ENCODE peak calls at places on chromosomes 1 and 21, in nine cellular contexts. X is upper lobe of left lung, I is HCT116, C is H1, K is spleen, F is endothelial cell of umbilical vein, V is stomach, N is sigmoid colon, W is breast epithelium. Y is an unnamed sample. For H3K36me3, the result is how much of the 10 kb centered on the place peaks cover.

GRCh38 chr1:218298398-218298797 is 13.3 kb downstream of the RRP15 start:
- DNase-seq in I (no peak), N (no peak), F (peak), C (no peak), W (no peak), K (no peak), V (no peak), X (no peak), Y (no peak)

GRCh38 chr1:51627672-51628071 is 10.8 kb downstream of the OSBPL9 start:
- DNase-seq in K (no peak), F (peak), N (no peak), W (no peak), I (no peak), V (no peak), C (no peak), X (no peak), Y (no peak)

GRCh38 chr1:67685558-67686271 is 714 bp downstream of the GADD45A start:
- DNase-seq in C (no peak), X (peak), F (peak), I (no peak), N (peak), V (peak), K (peak), W (peak), Y (peak)

GRCh38 chr1:59976194-59977074 is 49.9 kb upstream of the CYP2J2 start:
- DNase-seq in N (peak), F (peak), V (peak), I (peak), X (peak), K (peak), W (peak), C (no peak), Y (peak)

GRCh38 chr1:3777647-3778589 is 5.4 kb downstream of the SMIM1 start:
- DNase-seq in W (no peak), I (no peak), F (no peak), K (peak), C (no peak), X (no peak), V (no peak), N (no peak), Y (no peak)

GRCh38 chr1:4617506-4617905 is 36.9 kb upstream of the AJAP1 start:
- DNase-seq in V (no peak), I (no peak), F (no peak), C (no peak), W (no peak), K (peak), X (no peak), N (no peak), Y (no peak)

GRCh38 chr1:50393522-50394120 is 29.6 kb downstream of the DMRTA2 start:
- DNase-seq in I (no peak), N (no peak), X (no peak), F (no peak), V (no peak), K (no peak), C (no peak), W (no peak), Y (no peak)

GRCh38 chr1:60213253-60213652 is 139.7 kb upstream of the C1orf87 start:
- DNase-seq in W (no peak), F (no peak), K (no peak), I (no peak), N (no peak), V (no peak), C (no peak), X (no peak), Y (no peak)

GRCh38 chr21:18275740-18276139 is 31.1 kb downstream of the CHODL start:
- DNase-seq in K (no peak), V (no peak), X (no peak), C (no peak), W (no peak), I (no peak), F (no peak), N (no peak), Y (no peak)

GRCh38 chr1:104921552-104921951 is 1171.9 kb downstream of the AMY1C start:
- DNase-seq in N (no peak), K (no peak), V (no peak), W (no peak), X (no peak), C (no peak), F (no peak), I (no peak), Y (no peak)

GRCh38 chr1:90840323-90840722 is 123.2 kb upstream of the BARHL2 start:
- DNase-seq in F (no peak), K (no peak), C (no peak), N (no peak), V (no peak), X (no peak), W (no peak), I (no peak), Y (no peak)

GRCh38 chr1:98659879-98660278 is 1.6 kb upstream of the SNX7 start:
- DNase-seq in X (no peak), F (no peak), K (no peak), W (no peak), N (no peak), V (no peak), I (no peak), C (no peak), Y (no peak)

GRCh38 chr1:155913969-155914757 is 3.0 kb upstream of the RIT1 start:
- DNase-seq in K (no peak), X (no peak), N (no peak), W (no peak), I (no peak), V (no peak), F (no peak), C (no peak), Y (no peak)

GRCh38 chr1:19825298-19825697 is 10.2 kb upstream of the RNF186 start:
- DNase-seq in I (no peak), V (peak), K (no peak), F (no peak), W (no peak), X (no peak), N (no peak), C (peak), Y (no peak)

GRCh38 chr1:146012703-146013565 is 8.6 kb downstream of the HJV start:
- DNase-seq in F (peak), C (no peak), I (peak), X (no peak), K (no peak), V (peak), N (peak), W (no peak), Y (peak)

GRCh38 chr1:86779308-86780191 is 75.2 kb downstream of the SH3GLB1 start:
- DNase-seq in C (no peak), K (no peak), V (peak), F (peak), N (no peak), W (no peak), X (peak), I (no peak), Y (no peak)

GRCh38 chr1:54045487-54045886 is 7.5 kb downstream of the TMEM59 start:
- DNase-seq in X (no peak), F (no peak), C (no peak), N (no peak), I (no peak), W (no peak), K (no peak), V (no peak), Y (no peak)

GRCh38 chr1:33347650-33347992 is 26.7 kb upstream of the A3GALT2 start:
- DNase-seq in V (no peak), C (no peak), X (no peak), K (no peak), W (no peak), N (peak), I (no peak), F (peak), Y (no peak)

GRCh38 chr21:40386301-40386911 is 460.6 kb downstream of the DSCAM start:
- DNase-seq in N (no peak), K (peak), C (peak), X (peak), V (peak), F (no peak), W (peak), I (no peak), Y (peak)

GRCh38 chr1:150151291-150152181 is 1.8 kb downstream of the PLEKHO1 start:
- DNase-seq in V (peak), I (no peak), F (no peak), X (peak), N (peak), K (peak), W (no peak), C (no peak), Y (no peak)

GRCh38 chr1:52268372-52268771 is 97.6 kb downstream of the CC2D1B start:
- DNase-seq in I (no peak), X (peak), K (no peak), W (no peak), N (no peak), F (peak), C (peak), V (no peak), Y (no peak)

GRCh38 chr1:9009438-9010366 is 16.5 kb downstream of the SLC2A7 start:
- DNase-seq in F (peak), K (peak), N (no peak), X (peak), V (peak), C (peak), I (no peak), W (no peak), Y (no peak)

GRCh38 chr1:42966688-42967609 is 8.3 kb upstream of the SLC2A1 start:
- DNase-seq in F (peak), X (peak), K (peak), C (peak), I (peak), N (no peak), V (peak), W (peak), Y (peak)

GRCh38 chr1:93906480-93906879 is 2.8 kb downstream of the GCLM start:
- DNase-seq in W (no peak), N (no peak), C (no peak), F (no peak), I (no peak), X (no peak), V (no peak), K (no peak), Y (no peak)

GRCh38 chr1:3051270-3052268 is 17.4 kb upstream of the PRDM16 start:
- DNase-seq in K (no peak), V (no peak), W (no peak), F (no peak), C (no peak), I (no peak), X (peak), N (peak), Y (no peak)

GRCh38 chr1:229229721-229230135 is 41.2 kb upstream of the RAB4A start:
- DNase-seq in F (no peak), X (peak), I (no peak), W (no peak), C (no peak), N (peak), V (peak), K (no peak), Y (peak)

GRCh38 chr1:112956503-112957132 is 622 bp upstream of the SLC16A1 start:
- DNase-seq in I (no peak), K (no peak), C (no peak), V (no peak), N (peak), F (no peak), W (no peak), X (peak), Y (peak)

GRCh38 chr21:32977216-32977615 is 48.5 kb upstream of the OLIG2 start:
- DNase-seq in C (no peak), F (no peak), I (no peak), W (no peak), K (no peak), V (no peak), X (no peak), N (no peak), Y (no peak)

GRCh38 chr1:220113136-220113695 is 19.3 kb downstream of the IARS2 start:
- DNase-seq in X (no peak), F (peak), C (no peak), N (no peak), V (no peak), K (no peak), W (no peak), I (no peak), Y (no peak)

GRCh38 chr1:12143631-12144155 is 23.1 kb upstream of the TNFRSF1B start:
- DNase-seq in K (peak), I (no peak), V (peak), X (peak), W (no peak), C (no peak), F (peak), N (peak), Y (peak)

GRCh38 chr21:16583567-16583966 is 853.8 kb downstream of the USP25 start:
- DNase-seq in V (no peak), I (no peak), F (peak), X (no peak), K (no peak), W (no peak), N (no peak), C (no peak), Y (no peak)

GRCh38 chr21:27422435-27422834 is 455.5 kb upstream of the ADAMTS5 start:
- DNase-seq in K (no peak), V (no peak), C (no peak), F (no peak), W (no peak), I (no peak), N (no peak), X (no peak), Y (no peak)

GRCh38 chr1:10803971-10804820 is 7.8 kb upstream of the CASZ1 start:
- DNase-seq in N (no peak), C (no peak), F (no peak), I (no peak), X (peak), K (no peak), V (peak), W (peak), Y (peak)

GRCh38 chr1:240031009-240031408 is 60.7 kb upstream of the FMN2 start:
- DNase-seq in F (peak), I (no peak), N (no peak), W (no peak), X (no peak), K (no peak), C (no peak), V (no peak), Y (no peak)

GRCh38 chr1:15724949-15725880 is 10.8 kb upstream of the SLC25A34 start:
- DNase-seq in C (no peak), X (no peak), N (no peak), I (no peak), V (no peak), W (no peak), K (no peak), F (no peak), Y (no peak)

GRCh38 chr1:15727866-15728534 is 8.1 kb upstream of the SLC25A34 start:
- DNase-seq in X (no peak), W (no peak), C (no peak), V (no peak), I (no peak), N (no peak), K (no peak), F (no peak), Y (no peak)

GRCh38 chr1:15727424-15727823 is 8.6 kb upstream of the SLC25A34 start:
- DNase-seq in F (no peak), N (no peak), K (no peak), I (no peak), V (no peak), X (no peak), W (no peak), C (no peak), Y (no peak)

GRCh38 chr1:15726508-15726907 is 9.6 kb upstream of the SLC25A34 start:
- DNase-seq in F (no peak), K (no peak), X (no peak), C (no peak), W (no peak), V (no peak), N (no peak), I (no peak), Y (no peak)

DNA sequence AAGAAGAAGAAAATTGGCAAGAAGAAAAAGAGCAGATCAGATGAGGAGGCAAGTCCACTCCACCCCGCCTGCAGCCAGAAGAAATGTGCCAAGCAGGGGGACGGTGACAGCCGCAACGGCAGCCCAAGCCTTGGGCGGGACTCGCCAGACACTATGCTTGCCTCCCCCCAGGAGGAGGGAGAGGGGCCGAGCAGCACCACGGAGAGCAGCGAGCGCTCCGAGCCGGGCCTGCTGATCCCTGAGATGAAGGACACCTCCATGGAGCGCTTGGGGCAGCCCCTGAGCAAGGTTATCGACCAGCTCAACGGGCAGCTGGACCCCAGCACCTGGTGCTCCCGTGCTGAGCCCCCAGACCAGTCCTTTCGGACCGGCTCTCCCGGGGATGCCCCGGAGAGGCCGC is 9.0 kb upstream of the SLC25A34 start:
- DNase-seq in V (no peak), F (no peak), C (no peak), I (no peak), W (no peak), N (no peak), K (no peak), X (no peak), Y (no peak)
- H3K36me3 ChIP-seq in V (half or more), F (half or more), C (under half), I (under half), W (under half), N (half or more), K (half or more), X (half or more), Y (under half)

DNA sequence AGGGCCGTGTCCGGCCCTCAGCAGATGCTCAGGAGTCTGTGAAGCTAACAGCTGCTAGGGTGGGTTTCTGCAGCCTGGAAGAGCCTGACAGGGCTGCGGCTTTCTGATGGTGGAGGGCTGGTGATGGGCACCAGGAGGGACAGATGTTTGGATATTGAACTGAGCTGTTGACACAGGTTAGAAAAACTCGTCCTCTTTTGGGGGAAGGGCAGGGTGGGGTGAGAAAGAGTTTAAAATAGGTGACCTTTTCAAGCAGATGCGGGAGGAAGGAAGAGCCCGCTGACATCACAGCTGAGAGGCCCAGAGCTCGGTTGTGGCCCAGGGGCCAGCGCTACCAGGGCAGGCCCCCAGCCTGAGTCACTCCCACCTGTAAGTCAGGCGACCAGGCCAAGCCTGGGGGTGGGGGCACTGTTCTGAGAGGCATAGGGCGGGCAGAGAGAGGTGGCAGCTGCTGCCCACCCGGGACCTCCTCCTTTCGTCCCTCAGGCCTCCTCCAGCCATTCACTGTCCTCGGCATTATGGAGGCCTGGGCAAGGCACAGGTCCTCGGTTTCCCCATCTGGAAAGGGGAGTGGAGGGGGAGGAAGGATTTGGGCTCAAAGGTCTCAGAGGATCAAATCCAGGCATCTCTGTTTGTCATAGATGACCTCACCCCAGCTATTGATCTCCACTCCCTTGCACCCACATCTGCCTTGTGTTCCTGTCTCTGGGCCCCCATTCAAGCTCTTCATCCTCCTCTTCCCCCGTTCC is 32.3 kb upstream of the ID3 start:
- DNase-seq in K (peak), F (no peak), C (no peak), N (no peak), X (no peak), I (no peak), W (no peak), V (no peak), Y (no peak)
- TF ChIP-seq POLR2AphosphoS5 in K (peak), F (no peak), C (no peak), N (no peak), X (no peak), I (no peak), W (no peak), V (no peak), Y (no peak)

GRCh38 chr1:201537966-201538617 is 835 bp upstream of the NAV1 start:
- DNase-seq in I (no peak), K (no peak), F (peak), C (no peak), X (no peak), W (no peak), V (no peak), N (no peak), Y (no peak)

GRCh38 chr1:201537467-201537866 is 1.5 kb upstream of the NAV1 start:
- DNase-seq in I (no peak), K (no peak), N (no peak), X (no peak), V (no peak), F (no peak), W (no peak), C (no peak), Y (no peak)

GRCh38 chr1:201539561-201540404 is 856 bp downstream of the NAV1 start:
- DNase-seq in X (peak), K (no peak), F (peak), C (no peak), I (no peak), W (no peak), V (no peak), N (peak), Y (no peak)

GRCh38 chr1:201537028-201537427 is 1.9 kb upstream of the NAV1 start:
- DNase-seq in K (no peak), V (no peak), I (no peak), N (no peak), X (no peak), C (no peak), F (no peak), W (no peak), Y (no peak)

DNA sequence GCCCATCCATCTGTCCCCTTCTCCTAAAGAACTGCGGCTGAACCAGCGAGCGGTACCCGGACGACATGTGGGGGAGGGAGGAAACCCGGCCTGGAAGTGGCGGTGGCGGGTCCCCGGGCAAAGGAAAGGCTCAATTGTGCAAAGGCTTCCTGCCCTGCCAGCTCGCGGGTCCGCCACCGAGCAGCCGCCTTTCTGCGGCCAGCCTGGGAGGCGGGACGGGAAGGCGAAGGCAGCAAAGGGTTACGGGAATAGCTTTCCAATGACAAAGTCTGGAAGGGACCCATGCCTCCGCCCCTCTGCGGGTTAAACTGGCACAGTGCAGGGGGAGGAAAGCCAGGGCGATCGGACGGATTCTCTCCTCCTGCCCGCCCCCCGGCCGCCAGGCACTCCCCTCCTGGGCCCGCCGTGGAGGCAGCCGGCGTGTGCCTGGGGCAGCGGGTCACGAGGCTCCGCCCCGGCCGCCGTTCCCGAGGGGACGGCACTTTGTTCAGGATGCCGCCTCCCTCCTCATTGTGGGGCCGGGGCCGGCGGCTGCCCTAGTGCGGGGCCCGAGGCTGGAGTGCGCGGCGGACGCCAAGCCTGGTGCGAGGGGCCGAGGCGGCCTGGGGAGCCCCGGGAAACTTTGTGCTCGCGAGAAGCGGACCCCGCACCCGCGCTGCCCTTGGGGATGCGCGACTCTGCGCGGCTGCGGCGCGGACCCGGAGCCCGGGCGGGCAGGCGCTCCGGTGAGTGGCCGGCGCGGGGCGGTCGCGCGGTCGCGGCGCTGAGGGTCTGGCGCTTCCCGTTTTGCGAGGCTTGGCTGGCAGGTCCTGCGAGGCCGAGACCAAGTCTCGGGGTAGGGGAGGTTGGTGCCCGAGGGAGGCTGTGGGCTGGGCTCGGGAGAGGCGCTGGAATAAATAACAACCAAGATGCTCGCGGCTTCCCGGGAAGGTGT is at the start of gene NAV1:
- DNase-seq in V (peak), K (peak), F (peak), X (peak), C (no peak), W (peak), N (peak), I (no peak), Y (no peak)
- TF ChIP-seq POLR2A in V (no peak), K (no peak), F (peak), X (peak), C (no peak), W (no peak), N (peak), I (no peak), Y (peak)

GRCh38 chr1:154550070-154550469 is 8.4 kb downstream of the UBE2Q1 start:
- DNase-seq in N (no peak), X (no peak), V (no peak), K (no peak), I (no peak), F (no peak), W (no peak), C (no peak), Y (no peak)

GRCh38 chr1:154551474-154551873 is 7.0 kb downstream of the UBE2Q1 start:
- DNase-seq in W (no peak), X (no peak), V (no peak), C (no peak), I (no peak), N (no peak), F (no peak), K (no peak), Y (no peak)

GRCh38 chr1:154552036-154552435 is 6.4 kb downstream of the UBE2Q1 start:
- DNase-seq in W (no peak), K (no peak), F (no peak), C (no peak), V (no peak), X (no peak), I (no peak), N (no peak), Y (no peak)

GRCh38 chr1:154549371-154549770 is 9.1 kb downstream of the UBE2Q1 start:
- DNase-seq in N (no peak), X (no peak), C (no peak), V (no peak), I (no peak), W (no peak), K (no peak), F (no peak), Y (no peak)

GRCh38 chr1:154550657-154551056 is 7.8 kb downstream of the UBE2Q1 start:
- DNase-seq in V (no peak), F (no peak), K (no peak), W (no peak), I (no peak), N (no peak), X (no peak), C (no peak), Y (no peak)
- H3K36me3 ChIP-seq in V (half or more), F (half or more), K (half or more), W (under half), I (half or more), N (half or more), X (half or more), C (under half), Y (under half)